ENCODE peak calls at places on chromosome X, in seven cellular contexts. H is pancreas, I is WTC11, V is T-cell, F is upper lobe of left lung, P is NCI-H345, X is mammary epithelial cell. Y is an unnamed sample.

GRCh38 chrX:44474410-44474809 is 68.2 kb downstream of the FUNDC1 start:
- DNase-seq in I (no peak), H (no peak), X (peak), V (no peak), F (no peak), P (no peak), Y (no peak)

GRCh38 chrX:63929608-63930007 is 144.6 kb upstream of the ARHGEF9 start:
- DNase-seq in I (no peak), V (no peak), H (no peak), P (no peak), F (no peak), X (no peak), Y (no peak)

GRCh38 chrX:112211459-112211858 is 128.9 kb upstream of the TRPC5 start:
- DNase-seq in F (no peak), X (peak), H (no peak), V (no peak), I (no peak), P (no peak), Y (no peak)

GRCh38 chrX:110852180-110852579 is 56.6 kb upstream of the CHRDL1 start:
- DNase-seq in P (peak), F (no peak), H (no peak), I (peak), V (no peak), X (no peak), Y (no peak)

GRCh38 chrX:22081475-22082092 is 49.5 kb downstream of the PHEX start:
- DNase-seq in I (peak), H (peak), V (peak), P (no peak), X (peak), F (peak), Y (peak)

GRCh38 chrX:65689377-65689776 is 21.9 kb downstream of the MSN start:
- DNase-seq in I (no peak), X (peak), H (no peak), P (no peak), V (no peak), F (no peak), Y (no peak)

GRCh38 chrX:24506082-24506481 is 41.0 kb downstream of the PDK3 start:
- DNase-seq in I (no peak), V (no peak), X (peak), F (no peak), H (no peak), P (no peak), Y (no peak)

GRCh38 chrX:10773318-10773717 is 152.9 kb upstream of the MID1 start:
- DNase-seq in I (no peak), P (no peak), X (no peak), V (no peak), H (no peak), F (no peak), Y (no peak)

GRCh38 chrX:149707147-149707901 is 4.5 kb upstream of the MAGEA11 start:
- DNase-seq in H (no peak), P (no peak), I (no peak), X (no peak), F (no peak), V (no peak), Y (no peak)

GRCh38 chrX:115936008-115936407 is 234.5 kb upstream of the AGTR2 start:
- DNase-seq in F (no peak), I (no peak), X (no peak), P (no peak), H (no peak), V (no peak), Y (no peak)

GRCh38 chrX:22969416-22969815 is 30.3 kb upstream of the DDX53 start:
- DNase-seq in P (no peak), X (no peak), V (no peak), F (no peak), I (no peak), H (no peak), Y (no peak)

GRCh38 chrX:74242050-74242449 is 61.9 kb upstream of the ZCCHC13 start:
- DNase-seq in P (no peak), I (no peak), V (no peak), X (peak), H (no peak), F (no peak), Y (no peak)

GRCh38 chrX:96004386-96004785 is 680.3 kb upstream of the DIAPH2 start:
- DNase-seq in H (no peak), X (peak), F (no peak), P (no peak), I (no peak), V (no peak), Y (no peak)

GRCh38 chrX:21638311-21638710 is 19.8 kb downstream of the KLHL34 start:
- DNase-seq in I (no peak), X (peak), V (no peak), F (no peak), H (no peak), P (no peak), Y (no peak)

GRCh38 chrX:24465524-24465850 is 401 bp downstream of the PDK3 start:
- DNase-seq in X (no peak), P (no peak), H (no peak), I (no peak), V (peak), F (no peak), Y (no peak)

GRCh38 chrX:9610774-9611392 is 146.0 kb downstream of the TBL1X start:
- DNase-seq in V (no peak), X (no peak), H (no peak), F (no peak), I (no peak), P (no peak), Y (no peak)

GRCh38 chrX:41900321-41900720 is 23.0 kb downstream of the CASK start:
- DNase-seq in I (no peak), V (no peak), P (no peak), H (no peak), F (no peak), X (no peak), Y (no peak)

GRCh38 chrX:111823703-111824102 is 52.3 kb upstream of the TRPC5OS start:
- DNase-seq in V (no peak), I (no peak), H (no peak), F (no peak), P (no peak), X (no peak), Y (no peak)

GRCh38 chrX:16695079-16695676 is 17.3 kb downstream of the CTPS2 start:
- DNase-seq in H (peak), F (peak), X (peak), I (peak), V (peak), P (peak), Y (peak)

GRCh38 chrX:20348139-20348538 is 81.4 kb upstream of the RPS6KA3 start:
- DNase-seq in X (no peak), H (no peak), I (no peak), F (no peak), P (no peak), V (no peak), Y (no peak)

GRCh38 chrX:129980540-129981206 is 1.8 kb upstream of the BCORL1 start:
- DNase-seq in I (peak), V (no peak), P (no peak), F (peak), X (no peak), H (peak), Y (peak)

Y was measured in NCI-H146.